ENCODE peak calls at places on chromosomes 6 and 20, in eight cellular contexts. N is adrenal gland, B is IMR-90, U is lower lobe of right lung, V is SJSA1, G is heart left ventricle, L is right cardiac atrium, P is cardiac muscle cell. W is an unnamed sample. For H3K4me1, the result is how much of the 10 kb centered on the place peaks cover.

GRCh38 chr6:31037692-31038091 is 27.4 kb downstream of the MUC22 start:
- DNase-seq in B (peak), P (no peak), L (no peak), V (no peak), G (no peak), U (no peak), N (no peak), W (no peak)

GRCh38 chr20:32358883-32359632 is 927 bp downstream of the ASXL1 start:
- DNase-seq in B (peak), L (peak), P (peak), V (peak), U (peak), G (peak), N (peak), W (peak)

GRCh38 chr6:26045939-26046368 is 41.3 kb upstream of the HFE start:
- DNase-seq in L (no peak), P (no peak), B (no peak), U (no peak), N (no peak), G (no peak), V (no peak), W (no peak)

GRCh38 chr6:33960345-33961313 is 156.8 kb upstream of the MLN start:
- DNase-seq in V (no peak), U (no peak), G (peak), B (no peak), L (no peak), N (no peak), P (no peak), W (no peak)

GRCh38 chr20:58619847-58620431 is 31.1 kb upstream of the STX16 start:
- DNase-seq in N (no peak), G (peak), B (no peak), P (no peak), L (no peak), V (no peak), U (no peak), W (no peak)

GRCh38 chr20:64077094-64077493 is 2.2 kb downstream of the RGS19 start:
- DNase-seq in B (no peak), G (no peak), P (no peak), V (no peak), N (no peak), U (peak), L (peak), W (no peak)

GRCh38 chr20:4573564-4574355 is 147.9 kb upstream of the PRND start:
- DNase-seq in P (peak), N (no peak), U (no peak), G (no peak), V (peak), B (peak), L (no peak), W (peak)

GRCh38 chr6:133130863-133131262 is 110.3 kb upstream of the EYA4 start:
- DNase-seq in L (peak), V (no peak), P (peak), G (peak), N (peak), U (peak), B (peak), W (peak)

GRCh38 chr6:30720738-30721197 is 616 bp downstream of the TUBB start:
- DNase-seq in G (peak), V (no peak), P (peak), L (peak), B (peak), N (peak), U (peak), W (peak)

GRCh38 chr20:45014671-45015415 is 48.5 kb downstream of the STK4 start:
- DNase-seq in L (no peak), V (peak), G (no peak), P (peak), B (peak), U (no peak), N (no peak), W (no peak)

GRCh38 chr6:79048611-79049010 is 29.4 kb downstream of the PHIP start:
- DNase-seq in U (no peak), V (no peak), N (peak), B (peak), P (peak), G (no peak), L (no peak), W (peak)

GRCh38 chr6:154471609-154472362 is 38.7 kb downstream of the CNKSR3 start:
- DNase-seq in L (no peak), N (no peak), B (no peak), P (no peak), U (no peak), G (no peak), V (no peak), W (no peak)

GRCh38 chr6:162572240-162572639 is 155.3 kb downstream of the PRKN start:
- DNase-seq in U (no peak), B (no peak), P (no peak), G (no peak), N (no peak), V (no peak), L (no peak), W (no peak)

GRCh38 chr6:169647637-169648036 is 54.2 kb downstream of the WDR27 start:
- DNase-seq in P (no peak), U (peak), B (no peak), N (no peak), G (no peak), L (no peak), V (no peak), W (no peak)

GRCh38 chr6:160766657-160767018 is 64.6 kb downstream of the PLG start:
- DNase-seq in P (no peak), V (no peak), L (no peak), U (no peak), G (no peak), N (no peak), B (no peak), W (no peak)

GRCh38 chr6:166655713-166656265 is 28.7 kb upstream of the RPS6KA2 start:
- DNase-seq in N (no peak), P (no peak), U (no peak), V (no peak), B (no peak), G (no peak), L (no peak), W (no peak)

GRCh38 chr6:158037021-158037420 is 55.4 kb downstream of the SYNJ2 start:
- DNase-seq in N (peak), U (peak), V (peak), B (no peak), P (no peak), L (peak), G (no peak), W (no peak)
- H3K4me1 ChIP-seq in N (under half), U (under half), V (half or more), B (under half), P (under half), L (under half), G (half or more), W (half or more)

DNA sequence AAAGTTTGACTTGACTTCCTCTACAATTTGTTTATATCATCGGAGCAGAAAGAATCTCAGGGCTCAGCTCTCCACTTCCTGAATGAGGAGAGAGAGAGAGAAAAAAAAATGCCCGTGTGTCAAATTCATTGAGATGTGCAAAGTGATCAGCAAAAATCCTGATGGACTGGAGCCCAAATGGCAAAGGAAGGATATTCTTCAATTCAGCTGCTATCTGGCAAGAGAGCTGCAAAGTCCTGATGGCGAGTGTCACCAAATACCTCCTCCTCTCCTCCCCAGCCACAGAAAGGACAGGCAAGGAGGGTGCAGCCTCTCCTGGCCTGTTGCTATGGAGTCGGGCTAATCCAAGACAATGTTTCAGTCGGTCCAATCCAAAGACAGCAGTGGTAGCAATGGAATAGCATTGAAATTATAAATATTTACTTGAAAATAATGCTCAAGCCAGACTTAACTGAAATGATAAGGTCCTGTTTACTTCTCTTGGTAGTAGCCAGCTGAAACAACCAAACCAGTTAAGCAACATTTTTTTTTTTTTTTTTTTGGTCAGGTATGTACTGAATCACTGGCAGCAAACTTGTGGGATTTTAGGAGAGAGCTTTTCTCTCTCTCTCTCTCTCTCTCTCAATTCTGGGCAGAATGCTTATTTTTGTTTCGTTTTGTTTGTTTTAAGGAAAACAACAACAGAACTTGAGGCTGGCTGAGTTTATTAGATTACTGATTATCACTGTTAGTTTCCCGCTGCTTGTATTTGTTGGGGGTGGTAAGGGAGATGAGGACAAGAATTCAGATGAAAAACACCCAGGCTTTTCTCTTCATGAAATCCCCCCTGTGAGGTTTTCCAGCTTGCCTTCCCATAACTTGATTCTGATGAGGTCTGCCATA is 204.2 kb downstream of the BCAS1 start:
- DNase-seq in U (no peak), L (peak), V (peak), P (peak), N (peak), B (peak), G (no peak), W (peak)
- H3K4me1 ChIP-seq in U (under half), L (under half), V (under half), P (under half), N (under half), B (under half), G (under half), W (under half)

DNA sequence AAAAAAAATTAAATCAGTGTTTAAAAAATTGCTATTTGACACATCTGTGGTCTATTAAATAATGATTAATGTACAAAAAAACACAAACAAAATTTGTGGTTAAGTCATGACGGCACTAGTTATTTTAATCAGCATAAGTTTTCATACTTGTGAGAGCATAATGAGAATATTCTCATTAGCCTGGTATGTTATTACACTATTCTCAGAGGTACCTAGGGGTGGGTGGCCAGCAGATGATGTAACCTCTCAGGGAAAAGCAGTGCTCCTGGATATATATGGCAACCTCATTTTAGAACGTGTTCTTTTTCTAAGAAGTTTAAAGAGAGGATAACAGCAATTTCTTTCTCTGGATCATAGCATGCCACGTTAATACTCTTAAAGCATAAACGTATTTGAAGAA is 109.2 kb downstream of the GJA1 start:
- DNase-seq in G (no peak), L (no peak), P (no peak), V (no peak), U (no peak), B (no peak), N (no peak), W (no peak)
- H3K4me1 ChIP-seq in G (under half), L (under half), P (under half), V (under half), U (under half), B (under half), N (under half), W (under half)

GRCh38 chr6:41748102-41748477 is 893 bp upstream of the PGC start:
- DNase-seq in U (no peak), B (no peak), P (no peak), V (no peak), L (no peak), G (no peak), N (no peak), W (no peak)
- H3K4me1 ChIP-seq in U (under half), B (under half), P (under half), V (under half), L (under half), G (under half), N (under half), W (under half)

GRCh38 chr6:32195902-32196681 is 3.6 kb upstream of the GPSM3 start:
- DNase-seq in N (peak), G (peak), L (peak), P (peak), V (peak), B (peak), U (peak), W (peak)
- H3K4me1 ChIP-seq in N (under half), G (under half), L (under half), P (under half), V (under half), B (under half), U (under half), W (under half)

GRCh38 chr6:17927705-17928104 is 59.7 kb downstream of the KIF13A start:
- DNase-seq in B (no peak), U (no peak), L (peak), N (no peak), G (no peak), V (no peak), P (no peak), W (no peak)

GRCh38 chr6:17930321-17930993 is 57.0 kb downstream of the KIF13A start:
- DNase-seq in V (no peak), G (no peak), L (no peak), N (no peak), P (peak), U (no peak), B (peak), W (no peak)

GRCh38 chr6:17931227-17931626 is 56.2 kb downstream of the KIF13A start:
- DNase-seq in U (no peak), G (no peak), B (no peak), P (no peak), L (no peak), N (no peak), V (no peak), W (no peak)

GRCh38 chr6:17932362-17932852 is 55.0 kb downstream of the KIF13A start:
- DNase-seq in P (peak), N (peak), U (peak), B (peak), G (no peak), L (peak), V (peak), W (no peak)

DNA sequence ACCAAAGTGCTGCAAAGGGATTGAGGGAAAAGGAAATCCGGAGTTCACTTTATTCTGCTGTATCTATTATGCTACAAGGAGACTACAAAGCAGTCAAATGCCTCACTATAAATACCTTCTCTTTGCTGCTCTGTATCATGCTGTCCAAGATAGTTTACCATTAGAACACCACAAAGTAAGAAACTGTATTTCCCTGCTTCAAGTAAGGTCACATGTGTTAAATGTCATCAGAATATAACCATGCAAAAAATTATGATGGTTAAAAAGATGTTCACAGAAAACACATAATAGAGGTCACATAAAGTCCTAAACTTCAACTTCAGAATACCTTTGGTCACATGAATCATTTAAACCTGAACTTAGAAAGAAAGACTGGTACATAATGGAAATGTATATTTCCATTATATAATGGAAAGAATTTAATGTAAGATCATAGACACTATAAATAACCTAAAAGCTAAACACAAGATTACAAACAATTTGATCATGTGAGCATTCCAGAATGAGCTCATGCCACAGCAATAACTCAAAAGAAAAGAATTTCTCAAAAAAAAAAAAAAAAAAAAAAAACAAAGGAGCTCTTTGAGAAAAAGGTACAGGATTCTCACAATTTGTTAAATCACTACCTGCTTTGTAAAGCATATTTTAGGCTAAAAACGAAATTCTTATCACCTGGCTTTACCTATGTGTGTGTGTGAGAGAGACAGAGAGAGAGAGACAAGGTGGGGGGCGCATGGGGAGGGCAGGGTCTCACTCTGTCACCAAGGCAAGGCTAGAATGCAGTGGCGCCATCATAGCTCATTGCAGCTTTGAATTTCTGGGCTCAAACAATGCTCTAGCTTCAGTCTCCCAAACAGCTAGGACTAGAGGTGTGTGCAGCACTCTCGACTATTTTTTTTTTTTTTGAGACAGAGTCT is 58.7 kb downstream of the KIF13A start:
- DNase-seq in L (no peak), B (peak), P (peak), N (no peak), G (no peak), V (peak), U (no peak), W (no peak)
- H3K4me1 ChIP-seq in L (under half), B (under half), P (half or more), N (half or more), G (half or more), V (half or more), U (half or more), W (under half)

DNA sequence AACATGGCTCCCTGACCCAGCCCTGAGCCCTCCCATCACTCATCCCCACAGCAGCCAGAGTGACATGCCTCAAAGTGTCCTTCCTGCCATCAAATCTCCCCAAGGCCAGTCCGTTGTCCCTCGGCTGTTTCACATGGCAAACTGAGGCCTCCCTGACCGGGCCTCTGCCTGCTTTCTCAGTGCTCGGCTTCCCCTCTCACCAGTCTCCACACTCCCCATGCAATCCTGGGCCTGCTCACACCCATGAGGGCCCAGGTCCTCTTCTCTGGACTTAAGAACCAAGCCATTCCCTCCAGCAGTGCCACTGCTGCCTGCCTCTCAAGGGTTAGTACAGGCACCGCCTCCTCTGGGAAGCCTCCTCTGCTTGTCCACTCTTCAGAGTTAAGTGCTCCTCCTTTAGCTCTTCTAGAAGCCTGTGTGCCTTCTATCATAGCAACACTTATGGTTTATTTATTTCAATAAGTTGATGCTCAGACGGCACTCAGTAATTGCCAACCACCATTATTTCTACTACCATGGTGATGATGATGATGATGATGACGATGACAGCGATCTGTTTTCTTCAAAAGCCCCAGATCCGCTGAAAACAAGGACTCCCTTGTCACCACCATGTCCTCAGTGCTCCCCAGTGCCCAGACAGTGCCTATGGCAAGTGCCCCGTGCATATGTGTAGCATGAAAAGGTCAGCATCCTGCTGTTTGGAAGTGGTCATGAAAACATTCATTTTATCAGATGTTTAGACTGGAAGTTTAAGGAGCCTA is 449.0 kb downstream of the CDH26 start:
- DNase-seq in L (no peak), U (no peak), G (no peak), N (no peak), B (no peak), V (no peak), P (no peak), W (no peak)
- H3K4me1 ChIP-seq in L (under half), U (under half), G (under half), N (under half), B (under half), V (under half), P (under half), W (under half)

GRCh38 chr6:139364982-139365379 is 9.5 kb downstream of the CITED2 start:
- DNase-seq in U (no peak), V (no peak), P (no peak), G (no peak), L (no peak), B (no peak), N (no peak), W (no peak)

GRCh38 chr6:139368661-139369060 is 5.8 kb downstream of the CITED2 start:
- DNase-seq in N (no peak), G (no peak), U (no peak), L (no peak), B (no peak), V (no peak), P (no peak), W (no peak)

GRCh38 chr6:139367810-139368321 is 6.6 kb downstream of the CITED2 start:
- DNase-seq in B (no peak), P (peak), V (no peak), L (no peak), G (no peak), U (no peak), N (no peak), W (peak)

GRCh38 chr6:139361211-139361610 is 13.2 kb downstream of the CITED2 start:
- DNase-seq in V (no peak), P (no peak), B (no peak), N (no peak), U (no peak), L (no peak), G (no peak), W (no peak)

DNA sequence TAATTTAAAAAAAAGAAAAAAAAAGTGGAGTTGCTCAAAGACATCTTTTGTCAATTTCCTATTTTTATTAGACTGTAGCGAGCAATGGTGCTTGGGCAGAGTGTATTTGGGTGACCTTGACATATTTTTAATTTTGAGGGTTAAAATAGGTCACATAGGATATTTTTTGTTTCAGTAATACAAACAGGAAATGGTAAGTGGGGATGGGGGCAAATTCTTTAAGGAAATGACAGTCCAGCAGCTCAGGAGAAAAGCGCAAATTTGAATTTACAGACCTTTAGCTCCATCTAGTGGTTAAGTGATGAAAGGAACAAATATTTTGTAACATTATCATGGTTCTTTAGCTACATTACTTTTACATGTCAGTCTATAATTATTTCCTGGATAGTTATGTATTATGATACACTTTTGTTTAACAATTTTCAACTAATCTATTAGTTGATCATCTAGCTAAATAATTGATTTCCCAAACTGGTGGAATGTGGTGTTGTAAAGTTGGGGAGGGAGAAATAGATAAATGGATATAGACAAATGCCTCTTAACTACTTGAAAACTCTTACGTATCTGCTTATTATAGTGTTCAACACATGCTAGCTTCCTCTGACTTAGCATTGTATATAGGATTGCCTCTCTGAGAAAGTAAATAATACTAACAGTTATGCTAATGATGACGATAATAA is 10.0 kb downstream of the CITED2 start:
- DNase-seq in N (no peak), U (no peak), V (peak), G (no peak), P (peak), B (peak), L (no peak), W (no peak)
- H3K4me1 ChIP-seq in N (under half), U (under half), V (under half), G (under half), P (under half), B (under half), L (under half), W (under half)

W was measured in SJCRH30.